ENCODE peak calls at places on chromosomes 13 and 19, in five cellular contexts. One of them, this sample, is unnamed.
A peak's percentile ranks its signal among the peaks of the same experiment; 100 is the strongest.

GRCh38 chr19:42175952-42176648 is 41.4 kb downstream of the DEDD2 start:
- DNase-seq in choroid plexus epithelial cell: peak; percentile 47
- DNase-seq in gastrocnemius medialis: no peak
- DNase-seq in tibial nerve: no peak
- DNase-seq in lung: no peak
- DNase-seq in this sample: no peak

GRCh38 chr19:34173145-34173956 is 1.0 kb downstream of the LSM14A start:
- DNase-seq in choroid plexus epithelial cell: peak; percentile 72
- DNase-seq in gastrocnemius medialis: peak; percentile 15
- DNase-seq in tibial nerve: peak; percentile 19
- DNase-seq in lung: peak; percentile 41
- DNase-seq in this sample: peak; percentile 75

GRCh38 chr19:33686246-33686645 is 64.5 kb downstream of the CHST8 start:
- DNase-seq in choroid plexus epithelial cell: no peak
- DNase-seq in gastrocnemius medialis: no peak
- DNase-seq in tibial nerve: no peak
- DNase-seq in lung: no peak
- DNase-seq in this sample: no peak

GRCh38 chr19:46303702-46304397 is 7.0 kb downstream of the HIF3A start:
- DNase-seq in choroid plexus epithelial cell: peak; percentile 84
- DNase-seq in gastrocnemius medialis: no peak
- DNase-seq in tibial nerve: no peak
- DNase-seq in lung: peak; percentile 93
- DNase-seq in this sample: no peak

GRCh38 chr19:53549354-53549753 is 11.4 kb downstream of the ZNF331 start:
- DNase-seq in choroid plexus epithelial cell: peak; percentile 94
- DNase-seq in gastrocnemius medialis: no peak
- DNase-seq in tibial nerve: no peak
- DNase-seq in lung: no peak
- DNase-seq in this sample: no peak

GRCh38 chr19:18046066-18046718 is 38.2 kb downstream of the ARRDC2 start:
- DNase-seq in choroid plexus epithelial cell: peak; percentile 67
- DNase-seq in gastrocnemius medialis: peak; percentile 58
- DNase-seq in tibial nerve: no peak
- DNase-seq in lung: no peak
- DNase-seq in this sample: no peak

GRCh38 chr13:53783466-53783865 is 754.9 kb downstream of the OLFM4 start:
- DNase-seq in choroid plexus epithelial cell: no peak
- DNase-seq in gastrocnemius medialis: no peak
- DNase-seq in tibial nerve: no peak
- DNase-seq in lung: no peak
- DNase-seq in this sample: no peak

GRCh38 chr13:99367663-99368448 is 60.7 kb upstream of the GPR183 start:
- DNase-seq in choroid plexus epithelial cell: no peak
- DNase-seq in gastrocnemius medialis: no peak
- DNase-seq in tibial nerve: no peak
- DNase-seq in lung: no peak
- DNase-seq in this sample: no peak

GRCh38 chr13:42495256-42495655 is 78.7 kb upstream of the TNFSF11 start:
- DNase-seq in choroid plexus epithelial cell: peak; percentile 43
- DNase-seq in gastrocnemius medialis: no peak
- DNase-seq in tibial nerve: no peak
- DNase-seq in lung: no peak
- DNase-seq in this sample: no peak

GRCh38 chr13:35512271-35512920 is 35.9 kb upstream of the MAB21L1 start:
- DNase-seq in choroid plexus epithelial cell: peak; percentile 95
- DNase-seq in gastrocnemius medialis: peak; percentile 45
- DNase-seq in tibial nerve: no peak
- DNase-seq in lung: no peak
- DNase-seq in this sample: peak; percentile 27

GRCh38 chr13:28000567-28000966 is 12.1 kb upstream of the URAD start:
- DNase-seq in choroid plexus epithelial cell: no peak
- DNase-seq in gastrocnemius medialis: no peak
- DNase-seq in tibial nerve: no peak
- DNase-seq in lung: no peak
- DNase-seq in this sample: no peak

GRCh38 chr13:39245688-39246087 is 207.4 kb downstream of the NHLRC3 start:
- DNase-seq in choroid plexus epithelial cell: no peak
- DNase-seq in gastrocnemius medialis: no peak
- DNase-seq in tibial nerve: no peak
- DNase-seq in lung: no peak
- DNase-seq in this sample: no peak

GRCh38 chr13:65787087-65787486 is 1443.0 kb downstream of the PCDH9 start:
- DNase-seq in choroid plexus epithelial cell: no peak
- DNase-seq in gastrocnemius medialis: no peak
- DNase-seq in tibial nerve: no peak
- DNase-seq in lung: no peak
- DNase-seq in this sample: no peak

GRCh38 chr19:6778386-6778785 is 5.9 kb downstream of the VAV1 start:
- DNase-seq in choroid plexus epithelial cell: no peak
- DNase-seq in gastrocnemius medialis: no peak
- DNase-seq in tibial nerve: no peak
- DNase-seq in lung: no peak
- DNase-seq in this sample: no peak

GRCh38 chr19:6539514-6539913 is 8.7 kb downstream of the TNFSF9 start:
- DNase-seq in choroid plexus epithelial cell: no peak
- DNase-seq in gastrocnemius medialis: no peak
- DNase-seq in tibial nerve: no peak
- DNase-seq in lung: no peak
- DNase-seq in this sample: no peak

GRCh38 chr13:98039261-98039660 is 85.8 kb downstream of the IPO5 start:
- DNase-seq in choroid plexus epithelial cell: no peak
- DNase-seq in gastrocnemius medialis: no peak
- DNase-seq in tibial nerve: no peak
- DNase-seq in lung: no peak
- DNase-seq in this sample: no peak

GRCh38 chr13:48492123-48493075 is 40.5 kb downstream of the RCBTB2 start:
- DNase-seq in choroid plexus epithelial cell: no peak
- DNase-seq in gastrocnemius medialis: peak; percentile 67
- DNase-seq in tibial nerve: peak; percentile 27
- DNase-seq in lung: peak; percentile 57
- DNase-seq in this sample: no peak

GRCh38 chr19:32287811-32288227 is 57.6 kb upstream of the ZNF507 start:
- DNase-seq in choroid plexus epithelial cell: peak; percentile 85
- DNase-seq in gastrocnemius medialis: peak; percentile 50
- DNase-seq in tibial nerve: peak; percentile 63
- DNase-seq in lung: peak; percentile 37
- DNase-seq in this sample: no peak

GRCh38 chr19:46533085-46534081 is 37.7 kb upstream of the PNMA8B start:
- DNase-seq in choroid plexus epithelial cell: peak; percentile 9
- DNase-seq in gastrocnemius medialis: no peak
- DNase-seq in tibial nerve: no peak
- DNase-seq in lung: no peak
- DNase-seq in this sample: no peak

GRCh38 chr19:37537391-37537947 is 30.7 kb downstream of the ZNF793 start:
- DNase-seq in choroid plexus epithelial cell: peak; percentile 13
- DNase-seq in gastrocnemius medialis: no peak
- DNase-seq in tibial nerve: no peak
- DNase-seq in lung: no peak
- DNase-seq in this sample: no peak

GRCh38 chr19:49639401-49640112 is 386 bp downstream of the RRAS start:
- DNase-seq in choroid plexus epithelial cell: no peak
- DNase-seq in gastrocnemius medialis: peak; percentile 42
- DNase-seq in tibial nerve: no peak
- DNase-seq in lung: no peak
- DNase-seq in this sample: no peak

GRCh38 chr13:40285634-40286033 is 380.8 kb downstream of the FOXO1 start:
- DNase-seq in choroid plexus epithelial cell: no peak
- DNase-seq in gastrocnemius medialis: no peak
- DNase-seq in tibial nerve: no peak
- DNase-seq in lung: no peak
- DNase-seq in this sample: no peak

GRCh38 chr13:21218351-21219043 is 42.0 kb downstream of the MRPL57 start:
- DNase-seq in choroid plexus epithelial cell: no peak
- DNase-seq in gastrocnemius medialis: no peak
- DNase-seq in tibial nerve: no peak
- DNase-seq in lung: no peak
- DNase-seq in this sample: no peak

GRCh38 chr19:47663911-47664771 is 49.1 kb upstream of the EHD2 start:
- DNase-seq in choroid plexus epithelial cell: peak; percentile 100
- DNase-seq in gastrocnemius medialis: peak; percentile 93
- DNase-seq in tibial nerve: peak; percentile 51
- DNase-seq in lung: peak; percentile 87
- DNase-seq in this sample: peak; percentile 73

GRCh38 chr13:20391597-20392452 is 133.8 kb downstream of the CRYL1 start:
- DNase-seq in choroid plexus epithelial cell: no peak
- DNase-seq in gastrocnemius medialis: no peak
- DNase-seq in tibial nerve: no peak
- DNase-seq in lung: no peak
- DNase-seq in this sample: no peak

GRCh38 chr19:32233091-32233490 is 112.3 kb upstream of the ZNF507 start:
- DNase-seq in choroid plexus epithelial cell: no peak
- DNase-seq in gastrocnemius medialis: no peak
- DNase-seq in tibial nerve: no peak
- DNase-seq in lung: no peak
- DNase-seq in this sample: no peak

GRCh38 chr19:48283908-48284307 is 14.0 kb downstream of the ZNF114 start:
- DNase-seq in choroid plexus epithelial cell: peak; percentile 94
- DNase-seq in gastrocnemius medialis: no peak
- DNase-seq in tibial nerve: no peak
- DNase-seq in lung: no peak
- DNase-seq in this sample: no peak

GRCh38 chr13:24982333-24982999 is 113.5 kb upstream of the PABPC3 start:
- DNase-seq in choroid plexus epithelial cell: no peak
- DNase-seq in gastrocnemius medialis: no peak
- DNase-seq in tibial nerve: no peak
- DNase-seq in lung: no peak
- DNase-seq in this sample: no peak

GRCh38 chr13:108346376-108346775 is 76.9 kb downstream of the TNFSF13B start:
- DNase-seq in choroid plexus epithelial cell: no peak
- DNase-seq in gastrocnemius medialis: no peak
- DNase-seq in tibial nerve: no peak
- DNase-seq in lung: no peak
- DNase-seq in this sample: no peak

GRCh38 chr13:41746259-41746658 is 214.7 kb downstream of the VWA8 start:
- DNase-seq in choroid plexus epithelial cell: peak; percentile 63
- DNase-seq in gastrocnemius medialis: no peak
- DNase-seq in tibial nerve: no peak
- DNase-seq in lung: no peak
- DNase-seq in this sample: no peak

GRCh38 chr13:87884874-87885273 is 213.7 kb downstream of the SLITRK5 start:
- DNase-seq in choroid plexus epithelial cell: peak; percentile 2
- DNase-seq in gastrocnemius medialis: no peak
- DNase-seq in tibial nerve: no peak
- DNase-seq in lung: no peak
- DNase-seq in this sample: no peak

GRCh38 chr13:59299584-59299983 is 864.1 kb downstream of the DIAPH3 start:
- DNase-seq in choroid plexus epithelial cell: no peak
- DNase-seq in gastrocnemius medialis: no peak
- DNase-seq in tibial nerve: no peak
- DNase-seq in lung: no peak
- DNase-seq in this sample: no peak

GRCh38 chr19:15251010-15251748 is 18.9 kb upstream of the EPHX3 start:
- DNase-seq in choroid plexus epithelial cell: peak; percentile 67
- DNase-seq in gastrocnemius medialis: peak; percentile 57
- DNase-seq in tibial nerve: no peak
- DNase-seq in lung: no peak
- DNase-seq in this sample: no peak

DNA sequence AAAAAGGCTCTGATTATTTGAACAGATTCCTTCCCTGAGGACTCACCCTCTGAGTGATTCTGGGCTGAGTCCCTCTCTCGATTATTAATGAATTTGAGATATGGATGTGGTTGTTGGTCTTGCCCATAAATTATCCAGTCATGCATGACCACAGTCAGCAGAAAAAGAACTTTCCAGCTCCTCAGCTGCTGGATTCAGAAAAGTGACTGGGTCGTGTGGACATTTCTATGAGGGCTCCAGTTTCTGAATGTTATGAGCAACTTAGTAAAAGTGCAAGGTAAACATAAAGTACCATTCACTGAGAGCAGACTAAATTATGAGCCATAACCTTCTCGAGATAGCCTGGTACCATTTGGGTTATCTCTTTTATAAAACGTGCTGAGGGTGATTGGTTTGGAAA is 100.1 kb upstream of the CLDN10 start:
- DNase-seq in choroid plexus epithelial cell: no peak
- DNase-seq in gastrocnemius medialis: no peak
- DNase-seq in tibial nerve: no peak
- DNase-seq in lung: no peak
- DNase-seq in this sample: no peak
- TF ChIP-seq CTCF in choroid plexus epithelial cell: no peak
- TF ChIP-seq CTCF in gastrocnemius medialis: no peak
- TF ChIP-seq CTCF in tibial nerve: no peak
- TF ChIP-seq CTCF in lung: no peak
- TF ChIP-seq CTCF in this sample: no peak

GRCh38 chr19:11195169-11195568 is 2.2 kb downstream of the KANK2 start:
- DNase-seq in choroid plexus epithelial cell: peak; percentile 31
- DNase-seq in gastrocnemius medialis: no peak
- DNase-seq in tibial nerve: no peak
- DNase-seq in lung: no peak
- DNase-seq in this sample: no peak

GRCh38 chr19:11194173-11194572 is 3.2 kb downstream of the KANK2 start:
- DNase-seq in choroid plexus epithelial cell: no peak
- DNase-seq in gastrocnemius medialis: no peak
- DNase-seq in tibial nerve: no peak
- DNase-seq in lung: no peak
- DNase-seq in this sample: no peak

GRCh38 chr19:11194657-11195056 is 2.7 kb downstream of the KANK2 start:
- DNase-seq in choroid plexus epithelial cell: peak; percentile 25
- DNase-seq in gastrocnemius medialis: no peak
- DNase-seq in tibial nerve: no peak
- DNase-seq in lung: no peak
- DNase-seq in this sample: no peak

GRCh38 chr19:11196406-11197287 is 698 bp downstream of the KANK2 start:
- DNase-seq in choroid plexus epithelial cell: peak; percentile 34
- DNase-seq in gastrocnemius medialis: no peak
- DNase-seq in tibial nerve: no peak
- DNase-seq in lung: peak; percentile 38
- DNase-seq in this sample: no peak

GRCh38 chr19:11195681-11196080 is 1.7 kb downstream of the KANK2 start:
- DNase-seq in choroid plexus epithelial cell: no peak
- DNase-seq in gastrocnemius medialis: no peak
- DNase-seq in tibial nerve: no peak
- DNase-seq in lung: no peak
- DNase-seq in this sample: no peak
- H3K4me3 ChIP-seq in choroid plexus epithelial cell: peak overlapping the region; percentile 52
- H3K4me3 ChIP-seq in gastrocnemius medialis: peak overlapping the region; percentile 56
- H3K4me3 ChIP-seq in tibial nerve: peak overlapping the region; percentile 31
- H3K4me3 ChIP-seq in lung: peak overlapping the region; percentile 21
- H3K4me3 ChIP-seq in this sample: no peak overlapping the region

DNA sequence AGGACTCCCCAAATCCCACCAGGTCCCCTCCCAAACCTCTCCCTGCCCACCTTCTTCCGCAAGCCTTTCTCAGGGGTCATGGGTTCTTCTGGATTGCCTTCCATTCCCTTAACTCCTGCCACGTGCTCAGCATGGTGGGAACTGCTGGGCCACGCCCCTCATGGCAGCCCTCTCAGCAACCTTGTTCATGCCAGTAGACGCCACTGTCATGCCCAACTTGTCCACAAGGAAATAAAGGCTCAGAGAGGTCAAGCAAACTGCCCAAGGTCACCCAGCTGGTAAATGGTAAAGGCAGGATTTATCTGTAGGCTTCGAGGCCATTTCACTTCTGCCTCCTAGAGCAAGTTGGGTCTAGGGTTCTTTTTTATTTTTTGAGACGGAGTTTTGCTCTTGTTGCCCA is 10.9 kb downstream of the PRAM1 start:
- DNase-seq in choroid plexus epithelial cell: no peak
- DNase-seq in gastrocnemius medialis: no peak
- DNase-seq in tibial nerve: no peak
- DNase-seq in lung: no peak
- DNase-seq in this sample: no peak
- TF ChIP-seq CTCF in choroid plexus epithelial cell: no peak
- TF ChIP-seq CTCF in gastrocnemius medialis: no peak
- TF ChIP-seq CTCF in tibial nerve: no peak
- TF ChIP-seq CTCF in lung: no peak
- TF ChIP-seq CTCF in this sample: no peak

GRCh38 chr19:1507763-1508506 is 4.9 kb downstream of the ADAMTSL5 start:
- DNase-seq in choroid plexus epithelial cell: peak; percentile 97
- DNase-seq in gastrocnemius medialis: peak; percentile 95
- DNase-seq in tibial nerve: peak; percentile 82
- DNase-seq in lung: peak; percentile 91
- DNase-seq in this sample: peak; percentile 72
- H3K4me3 ChIP-seq in choroid plexus epithelial cell: peak overlapping the region; percentile 62
- H3K4me3 ChIP-seq in gastrocnemius medialis: peak overlapping the region; percentile 68
- H3K4me3 ChIP-seq in tibial nerve: peak overlapping the region; percentile 42
- H3K4me3 ChIP-seq in lung: peak overlapping the region; percentile 21
- H3K4me3 ChIP-seq in this sample: peak overlapping the region; percentile 61

This sample was measured in epithelial cell of proximal tubule.